ENCODE peak calls at places on chromosome 19, in four cellular contexts. A, K, X and O are unnamed samples.

GRCh38 chr19:7657047-7657779 is 11.6 kb upstream of the RETN start:
- DNase-seq in A (no peak), K (no peak), X (peak; percentile 58), O (no peak)

GRCh38 chr19:11756965-11757364 is 9.8 kb upstream of the ZNF441 start:
- DNase-seq in A (no peak), K (no peak), X (no peak), O (no peak)

GRCh38 chr19:56654151-56654550 is 11.2 kb downstream of the SMIM17 start:
- DNase-seq in A (no peak), K (no peak), X (no peak), O (no peak)

GRCh38 chr19:13100031-13100588 is 2.5 kb downstream of the LYL1 start:
- DNase-seq in A (peak; percentile 59), K (peak; percentile 44), X (no peak), O (no peak)

GRCh38 chr19:29875931-29876330 is 64.1 kb downstream of the CCNE1 start:
- DNase-seq in A (peak; percentile 23), K (no peak), X (no peak), O (peak; percentile 37)

GRCh38 chr19:29966594-29967249 is 24.7 kb downstream of the URI1 start:
- DNase-seq in A (no peak), K (no peak), X (no peak), O (no peak)

GRCh38 chr19:9917322-9917721 is 19.0 kb downstream of the OLFM2 start:
- DNase-seq in A (no peak), K (no peak), X (peak; percentile 51), O (no peak)

GRCh38 chr19:3611841-3612240 is 5.2 kb upstream of the TBXA2R start:
- DNase-seq in A (no peak), K (no peak), X (no peak), O (no peak)

GRCh38 chr19:3146677-3147100 is 10.9 kb downstream of the GNA15 start:
- DNase-seq in A (no peak), K (peak; percentile 67), X (no peak), O (no peak)

GRCh38 chr19:39171479-39172465 is 25.0 kb upstream of the NCCRP1 start:
- DNase-seq in A (no peak), K (no peak), X (no peak), O (no peak)

GRCh38 chr19:52527954-52528326 is 472 bp downstream of the ZNF808 start:
- DNase-seq in A (peak; percentile 63), K (peak; percentile 19), X (no peak), O (peak; percentile 67)

GRCh38 chr19:48833977-48834376 is 2.3 kb downstream of the HSD17B14 start:
- DNase-seq in A (no peak), K (no peak), X (no peak), O (no peak)

GRCh38 chr19:48726573-48726972 is 7.0 kb upstream of the MAMSTR start:
- DNase-seq in A (no peak), K (no peak), X (no peak), O (no peak)

GRCh38 chr19:2371656-2372055 is 11.6 kb downstream of the TMPRSS9 start:
- DNase-seq in A (no peak), K (no peak), X (peak; percentile 19), O (no peak)

GRCh38 chr19:5205388-5205787 is 135.2 kb downstream of the PTPRS start:
- DNase-seq in A (no peak), K (peak; percentile 7), X (no peak), O (no peak)

GRCh38 chr19:48806518-48806817 is 4.4 kb downstream of the BCAT2 start:
- DNase-seq in A (no peak), K (peak; percentile 30), X (no peak), O (no peak)

GRCh38 chr19:49614096-49614857 is 23.3 kb downstream of the PRR12 start:
- DNase-seq in A (no peak), K (no peak), X (peak; percentile 91), O (no peak)

GRCh38 chr19:15283141-15283885 is 49.0 kb downstream of the BRD4 start:
- DNase-seq in A (no peak), K (no peak), X (peak; percentile 95), O (peak; percentile 77)

GRCh38 chr19:19083413-19084178 is 19.8 kb downstream of the SLC25A42 start:
- DNase-seq in A (no peak), K (no peak), X (no peak), O (no peak)

GRCh38 chr19:10009269-10009665 is 1.0 kb downstream of the COL5A3 start:
- DNase-seq in A (peak; percentile 89), K (peak; percentile 6), X (peak; percentile 90), O (peak; percentile 89)

GRCh38 chr19:593505-593904 is 3.8 kb downstream of the HCN2 start:
- DNase-seq in A (no peak), K (no peak), X (no peak), O (no peak)

GRCh38 chr19:55700813-55701212 is 25.8 kb downstream of the EPN1 start:
- DNase-seq in A (peak; percentile 38), K (no peak), X (no peak), O (no peak)

GRCh38 chr19:36266375-36266961 is 51.6 kb downstream of the ZNF146 start:
- DNase-seq in A (no peak), K (no peak), X (peak; percentile 65), O (no peak)

GRCh38 chr19:18119243-18120105 is 21.9 kb downstream of the MAST3 start:
- DNase-seq in A (no peak), K (peak; percentile 38), X (no peak), O (no peak)

GRCh38 chr19:2455481-2456300 is 1.1 kb downstream of the LMNB2 start:
- DNase-seq in A (peak; percentile 77), K (peak; percentile 27), X (no peak), O (no peak)

GRCh38 chr19:12766051-12766521 is 9.3 kb downstream of the HOOK2 start:
- DNase-seq in A (peak; percentile 86), K (no peak), X (peak; percentile 84), O (peak; percentile 93)

GRCh38 chr19:872266-872951 is 12.9 kb downstream of the CFD start:
- DNase-seq in A (peak; percentile 79), K (peak; percentile 72), X (peak; percentile 93), O (no peak)

GRCh38 chr19:45404557-45405434 is at the start of gene PPP1R13L:
- DNase-seq in A (peak; percentile 83), K (peak; percentile 38), X (peak; percentile 64), O (peak; percentile 92)

GRCh38 chr19:55546822-55547614 is 1.7 kb upstream of the SBK3 start:
- DNase-seq in A (peak; percentile 79), K (no peak), X (peak; percentile 73), O (peak; percentile 91)

GRCh38 chr19:41307090-41307875 is 2.7 kb upstream of the CCDC97 start:
- DNase-seq in A (no peak), K (no peak), X (no peak), O (no peak)

GRCh38 chr19:39160523-39160861 is 34.9 kb downstream of the PAK4 start:
- DNase-seq in A (peak; percentile 81), K (no peak), X (peak; percentile 68), O (peak; percentile 87)

GRCh38 chr19:17481986-17482385 is 11.7 kb downstream of the SLC27A1 start:
- DNase-seq in A (no peak), K (no peak), X (no peak), O (no peak)

GRCh38 chr19:3942790-3943409 is 10.0 kb downstream of the NMRK2 start:
- DNase-seq in A (no peak), K (no peak), X (no peak), O (no peak)